ENCODE peak calls at places on chromosomes 5 and 9, in nine cellular contexts. V, X, Y, E, D, M, P, G and T are unnamed samples.

GRCh38 chr9:124349675-124350484 is 65.4 kb downstream of the PSMB7 start:
- DNase-seq in Y (no peak), M (no peak), X (no peak), E (no peak), P (no peak), G (no peak), V (no peak), D (no peak), T (no peak)

GRCh38 chr5:78496373-78496772 is 136.0 kb downstream of the SCAMP1 start:
- DNase-seq in D (no peak), X (no peak), P (no peak), V (peak; percentile 67), E (no peak), M (no peak), G (no peak), Y (no peak), T (no peak)

GRCh38 chr5:170552486-170553122 is 48.8 kb downstream of the KCNIP1 start:
- DNase-seq in M (no peak), P (peak; percentile 89), E (no peak), G (no peak), X (no peak), Y (peak; percentile 58), D (no peak), V (peak; percentile 88), T (no peak)

GRCh38 chr9:83714316-83714715 is 6.6 kb upstream of the UBQLN1 start:
- DNase-seq in M (no peak), E (no peak), V (no peak), Y (no peak), G (no peak), P (no peak), X (no peak), D (no peak), T (no peak)

GRCh38 chr5:197892-198489 is 6.7 kb downstream of the LRRC14B start:
- DNase-seq in P (no peak), X (no peak), Y (no peak), E (no peak), V (no peak), M (no peak), D (no peak), G (no peak), T (no peak)

GRCh38 chr9:76216161-76216649 is 178.0 kb downstream of the RFK start:
- DNase-seq in G (no peak), X (no peak), P (peak; percentile 81), D (no peak), Y (no peak), E (no peak), V (peak; percentile 98), M (no peak), T (no peak)

GRCh38 chr9:5879419-5880181 is 11.1 kb upstream of the MLANA start:
- DNase-seq in E (no peak), G (no peak), Y (no peak), D (no peak), P (peak; percentile 89), V (peak; percentile 71), M (no peak), X (no peak), T (peak; percentile 10)

GRCh38 chr5:139446956-139447779 is 7.8 kb upstream of the DNAJC18 start:
- DNase-seq in X (no peak), E (no peak), M (no peak), V (peak; percentile 35), D (no peak), Y (no peak), G (no peak), P (peak; percentile 6), T (peak; percentile 77)

GRCh38 chr5:72093231-72093630 is 14.0 kb upstream of the MAP1B start:
- DNase-seq in D (no peak), P (peak; percentile 28), M (no peak), Y (no peak), G (no peak), V (peak; percentile 67), X (no peak), E (no peak), T (no peak)